ENCODE peak calls at places on chromosome 22, in ten cellular contexts. X is activated T-cell treated with anti-CD3 and anti-CD28 coated beads, Interleukin-2, amount 50 U/mL, for 1 hour; N is GM18507; V is amniotic epithelial cell; Y is smooth muscle cell of the brain vasculature; G is stimulated activated CD8-positive, alpha-beta memory T cell treated with anti-CD3 and anti-CD28 coated beads, Interleukin-4, amount 100 ng/mL, for 4 hours; L is central memory CD4-positive, alpha-beta T cell; U is A172; Z is mucosa of gallbladder; J is KBM-7. E is an unnamed sample.

GRCh38 chr22:23782649-23783048 is 4.1 kb upstream of the SMARCB1 start:
- DNase-seq in U (no peak), V (no peak), L (no peak), Z (no peak), N (no peak), Y (no peak), G (no peak), X (no peak), J (no peak), E (no peak)

GRCh38 chr22:49154433-49154832 is 673.2 kb downstream of the BRD1 start:
- DNase-seq in Z (no peak), V (no peak), Y (no peak), G (no peak), U (no peak), L (no peak), J (no peak), N (no peak), X (no peak), E (no peak)

GRCh38 chr22:32583074-32583677 is 108.6 kb downstream of the FBXO7 start:
- DNase-seq in L (no peak), N (no peak), J (no peak), Y (no peak), Z (no peak), X (no peak), U (no peak), V (no peak), G (no peak), E (no peak)

GRCh38 chr22:39462443-39463147 is 5.8 kb downstream of the MGAT3 start:
- DNase-seq in N (no peak), U (no peak), J (peak; percentile 69), Z (no peak), L (no peak), X (no peak), Y (no peak), V (no peak), G (no peak), E (no peak)

GRCh38 chr22:38706101-38706884 is 549 bp downstream of the GTPBP1 start:
- DNase-seq in N (no peak), Y (no peak), L (peak; percentile 27), G (no peak), X (peak; percentile 47), J (peak; percentile 29), Z (no peak), U (no peak), V (peak; percentile 29), E (no peak)

GRCh38 chr22:32532819-32533128 is 58.2 kb downstream of the FBXO7 start:
- DNase-seq in X (no peak), Y (no peak), G (no peak), U (no peak), Z (no peak), J (no peak), V (no peak), N (no peak), L (no peak), E (no peak)

GRCh38 chr22:50030315-50031188 is 18.0 kb upstream of the IL17REL start:
- DNase-seq in Y (peak; percentile 10), X (peak; percentile 88), G (peak; percentile 62), N (peak; percentile 95), J (peak; percentile 74), V (peak; percentile 52), U (peak; percentile 38), L (peak; percentile 74), Z (peak; percentile 59), E (peak; percentile 85)

GRCh38 chr22:30079952-30080533 is at the start of gene HORMAD2:
- DNase-seq in Y (no peak), U (no peak), V (peak; percentile 55), X (no peak), N (peak; percentile 17), J (no peak), G (no peak), Z (no peak), L (no peak), E (no peak)

GRCh38 chr22:38543822-38544221 is 26.2 kb downstream of the DMC1 start:
- DNase-seq in G (no peak), U (no peak), V (no peak), L (no peak), J (no peak), Y (no peak), X (no peak), Z (no peak), N (no peak), E (no peak)

GRCh38 chr22:20549232-20549841 is 41.9 kb downstream of the MED15 start:
- DNase-seq in N (no peak), X (peak; percentile 70), Z (peak; percentile 41), J (peak; percentile 72), L (peak; percentile 75), Y (no peak), G (no peak), V (peak; percentile 84), U (peak; percentile 64), E (no peak)

GRCh38 chr22:48895831-48896765 is 931.6 kb downstream of the BRD1 start:
- DNase-seq in G (no peak), Z (no peak), L (no peak), J (no peak), N (no peak), X (no peak), U (no peak), V (no peak), Y (no peak), E (no peak)

GRCh38 chr22:28231423-28231822 is 312.4 kb upstream of the PITPNB start:
- DNase-seq in V (peak; percentile 61), X (no peak), L (no peak), U (no peak), N (no peak), Z (no peak), J (no peak), Y (peak; percentile 61), G (no peak), E (no peak)

GRCh38 chr22:42785706-42786499 is 65.2 kb upstream of the A4GALT start:
- DNase-seq in J (no peak), V (no peak), Z (no peak), X (no peak), N (no peak), G (no peak), Y (no peak), U (no peak), L (no peak), E (no peak)

GRCh38 chr22:41478891-41479521 is 10.1 kb downstream of the ACO2 start:
- DNase-seq in Z (no peak), L (no peak), U (no peak), V (peak; percentile 100), N (no peak), J (no peak), G (no peak), X (no peak), Y (no peak), E (no peak)

GRCh38 chr22:49763696-49764095 is 64.0 kb downstream of the BRD1 start:
- DNase-seq in L (no peak), X (no peak), N (no peak), Y (no peak), Z (no peak), J (no peak), U (no peak), V (no peak), G (no peak), E (no peak)

GRCh38 chr22:39469681-39470461 is 13.1 kb downstream of the MGAT3 start:
- DNase-seq in G (no peak), Y (no peak), J (no peak), V (no peak), L (no peak), Z (no peak), X (no peak), U (no peak), N (no peak), E (no peak)

GRCh38 chr22:21624120-21624879 is 5.5 kb downstream of the YDJC start:
- DNase-seq in N (no peak), L (no peak), J (peak; percentile 57), U (no peak), X (peak; percentile 55), V (no peak), Y (no peak), Z (no peak), G (no peak), E (no peak)

GRCh38 chr22:46292173-46292572 is 4.5 kb upstream of the GTSE1 start:
- DNase-seq in L (no peak), N (no peak), G (no peak), Y (no peak), V (no peak), U (no peak), X (no peak), Z (no peak), J (no peak), E (no peak)

GRCh38 chr22:28497188-28497587 is 182.5 kb downstream of the TTC28 start:
- DNase-seq in X (no peak), V (peak; percentile 50), Z (no peak), N (no peak), U (no peak), Y (no peak), J (no peak), L (no peak), G (no peak), E (no peak)

GRCh38 chr22:37747090-37747714 is 50.4 kb downstream of the TRIOBP start:
- DNase-seq in J (no peak), V (no peak), X (no peak), Z (no peak), N (no peak), G (no peak), L (no peak), Y (no peak), U (peak; percentile 49), E (no peak)

GRCh38 chr22:27961680-27962079 is 42.6 kb upstream of the PITPNB start:
- DNase-seq in L (no peak), Y (no peak), J (no peak), N (no peak), V (no peak), U (no peak), Z (no peak), X (no peak), G (no peak), E (no peak)

GRCh38 chr22:38317237-38317994 is at the start of gene CSNK1E:
- DNase-seq in Z (peak; percentile 74), Y (no peak), G (peak; percentile 34), X (peak; percentile 81), N (peak; percentile 65), V (no peak), J (peak; percentile 47), U (no peak), L (peak; percentile 71), E (peak; percentile 84)

GRCh38 chr22:36206255-36206654 is 4.6 kb upstream of the APOL4 start:
- DNase-seq in J (no peak), Y (no peak), V (no peak), X (no peak), G (no peak), Z (no peak), U (no peak), N (no peak), L (no peak), E (no peak)

GRCh38 chr22:39956932-39957664 is 3.1 kb upstream of the TMA7B start:
- DNase-seq in V (no peak), Z (no peak), X (no peak), N (peak; percentile 46), L (no peak), G (no peak), Y (no peak), J (peak; percentile 49), U (no peak), E (no peak)

GRCh38 chr22:25396615-25397200 is 167.8 kb upstream of the GRK3 start:
- DNase-seq in G (no peak), L (no peak), N (no peak), U (no peak), V (no peak), X (no peak), Y (no peak), J (no peak), Z (no peak), E (no peak)

GRCh38 chr22:45818130-45819085 is 146.8 kb downstream of the ATXN10 start:
- DNase-seq in J (no peak), G (no peak), L (no peak), U (no peak), Y (no peak), Z (no peak), X (no peak), N (no peak), V (no peak), E (no peak)

GRCh38 chr22:23137905-23138520 is 3.8 kb downstream of the RSPH14 start:
- DNase-seq in X (peak; percentile 38), U (peak; percentile 12), N (peak; percentile 45), V (no peak), G (no peak), Y (no peak), L (peak; percentile 69), J (peak; percentile 89), Z (peak; percentile 23), E (no peak)

GRCh38 chr22:37267661-37268413 is 14.5 kb upstream of the CYTH4 start:
- DNase-seq in G (no peak), U (no peak), N (no peak), V (no peak), J (no peak), Y (no peak), L (no peak), X (no peak), Z (no peak), E (no peak)